ENCODE peak calls at places on chromosomes 13 and 19, in eight cellular contexts. M, V, Z, B, O, A, E and R are unnamed samples.

GRCh38 chr19:43790587-43790986 is 9.8 kb upstream of the KCNN4 start:
- DNase-seq in M (no peak), V (no peak), Z (no peak), B (no peak), O (no peak), A (no peak), E (no peak), R (no peak)

GRCh38 chr19:19533826-19534225 is 4.2 kb upstream of the CILP2 start:
- DNase-seq in M (no peak), V (no peak), Z (no peak), B (no peak), O (no peak), A (no peak), E (no peak), R (no peak)

GRCh38 chr13:112510002-112510780 is 77.8 kb downstream of the TUBGCP3 start:
- DNase-seq in M (no peak), V (no peak), Z (peak; percentile 80), B (no peak), O (peak; percentile 52), A (peak; percentile 70), E (no peak), R (no peak)

GRCh38 chr13:20360835-20361412 is 128.8 kb upstream of the GJB6 start:
- DNase-seq in M (no peak), V (no peak), Z (no peak), B (no peak), O (peak; percentile 33), A (no peak), E (no peak), R (no peak)

GRCh38 chr19:1094978-1095701 is at the start of gene POLR2E:
- DNase-seq in M (peak; percentile 100), V (peak; percentile 96), Z (peak; percentile 99), B (peak; percentile 99), O (peak; percentile 98), A (peak; percentile 99), E (peak; percentile 99), R (peak; percentile 99)

GRCh38 chr19:19064811-19065745 is 1.3 kb downstream of the SLC25A42 start:
- DNase-seq in M (no peak), V (no peak), Z (peak; percentile 24), B (no peak), O (no peak), A (no peak), E (no peak), R (no peak)

GRCh38 chr13:53198017-53198416 is 169.4 kb downstream of the OLFM4 start:
- DNase-seq in M (no peak), V (no peak), Z (no peak), B (no peak), O (no peak), A (no peak), E (no peak), R (no peak)

GRCh38 chr13:41352935-41353801 is 42.1 kb downstream of the NAA16 start:
- DNase-seq in M (no peak), V (no peak), Z (peak; percentile 70), B (peak; percentile 54), O (peak; percentile 59), A (peak; percentile 51), E (no peak), R (no peak)

GRCh38 chr13:49288458-49288857 is 40.7 kb downstream of the CDADC1 start:
- DNase-seq in M (no peak), V (no peak), Z (no peak), B (no peak), O (no peak), A (no peak), E (no peak), R (no peak)

GRCh38 chr19:55472463-55472862 is 4.0 kb upstream of the ZNF628 start:
- DNase-seq in M (no peak), V (no peak), Z (peak; percentile 61), B (no peak), O (peak; percentile 76), A (no peak), E (no peak), R (no peak)

GRCh38 chr13:110312669-110313031 is 5.6 kb downstream of the COL4A2 start:
- DNase-seq in M (peak; percentile 84), V (no peak), Z (peak; percentile 88), B (no peak), O (peak; percentile 89), A (peak; percentile 85), E (peak; percentile 17), R (no peak)

GRCh38 chr19:6057651-6058365 is 52.5 kb downstream of the RFX2 start:
- DNase-seq in M (no peak), V (no peak), Z (no peak), B (no peak), O (no peak), A (no peak), E (peak; percentile 28), R (no peak)

GRCh38 chr13:27083183-27083582 is 88.4 kb downstream of the USP12 start:
- DNase-seq in M (no peak), V (no peak), Z (no peak), B (no peak), O (no peak), A (no peak), E (no peak), R (no peak)

GRCh38 chr13:48857576-48857975 is 118.1 kb upstream of the FNDC3A start:
- DNase-seq in M (no peak), V (no peak), Z (no peak), B (no peak), O (no peak), A (no peak), E (no peak), R (no peak)

GRCh38 chr13:114122591-114123211 is 9.7 kb downstream of the RASA3 start:
- DNase-seq in M (no peak), V (no peak), Z (no peak), B (no peak), O (no peak), A (no peak), E (no peak), R (no peak)

GRCh38 chr13:83881917-83882625 is at the start of gene SLITRK1:
- DNase-seq in M (no peak), V (no peak), Z (peak; percentile 59), B (no peak), O (peak; percentile 68), A (peak; percentile 80), E (no peak), R (no peak)

GRCh38 chr19:1042689-1043511 is 3.0 kb downstream of the ABCA7 start:
- DNase-seq in M (no peak), V (no peak), Z (peak; percentile 44), B (no peak), O (no peak), A (no peak), E (no peak), R (no peak)

GRCh38 chr19:11478167-11479089 is 2.4 kb downstream of the ELAVL3 start:
- DNase-seq in M (no peak), V (no peak), Z (no peak), B (no peak), O (no peak), A (no peak), E (no peak), R (no peak)

GRCh38 chr13:101749584-101749983 is 297.1 kb downstream of the ITGBL1 start:
- DNase-seq in M (no peak), V (no peak), Z (no peak), B (no peak), O (no peak), A (no peak), E (no peak), R (no peak)

GRCh38 chr13:44573790-44574465 is 2.2 kb downstream of the TSC22D1 start:
- DNase-seq in M (no peak), V (no peak), Z (peak; percentile 61), B (no peak), O (peak; percentile 62), A (peak; percentile 51), E (no peak), R (no peak)
- TF ChIP-seq CTCF in M (no peak), V (peak; percentile 21), Z (peak; percentile 40), B (no peak), O (peak; percentile 67), A (peak; percentile 38), E (no peak), R (peak; percentile 14)

GRCh38 chr13:31276386-31276785 is 76.6 kb downstream of the B3GLCT start:
- DNase-seq in M (no peak), V (no peak), Z (no peak), B (no peak), O (no peak), A (no peak), E (no peak), R (no peak)

GRCh38 chr13:31274345-31274870 is 74.6 kb downstream of the B3GLCT start:
- DNase-seq in M (no peak), V (no peak), Z (peak; percentile 46), B (no peak), O (no peak), A (no peak), E (no peak), R (no peak)

GRCh38 chr13:31282741-31283455 is 83.1 kb downstream of the B3GLCT start:
- DNase-seq in M (no peak), V (no peak), Z (no peak), B (no peak), O (no peak), A (no peak), E (no peak), R (no peak)

DNA sequence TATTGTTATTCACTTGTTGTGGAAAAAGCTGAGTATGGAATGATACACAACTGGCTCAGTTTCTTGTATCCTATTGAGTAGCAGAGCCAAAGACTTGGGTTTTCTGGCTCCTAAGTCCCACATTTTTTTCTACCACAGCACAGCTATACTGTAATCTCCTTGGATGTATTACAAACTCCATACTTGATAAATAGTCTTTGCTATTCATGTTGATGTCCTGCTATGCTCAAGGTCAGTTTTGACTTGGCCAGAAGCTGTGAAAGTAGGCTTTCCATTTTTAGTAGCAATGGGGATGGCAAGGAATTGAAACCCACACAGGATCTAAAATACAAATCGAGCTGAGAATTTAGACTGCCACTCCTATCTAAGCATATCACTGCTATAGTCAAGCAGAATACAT is 79.1 kb downstream of the B3GLCT start:
- DNase-seq in M (no peak), V (no peak), Z (no peak), B (no peak), O (no peak), A (no peak), E (no peak), R (no peak)
- TF ChIP-seq CTCF in M (no peak), V (no peak), Z (no peak), B (no peak), O (no peak), A (no peak), E (no peak), R (no peak)

GRCh38 chr19:33397536-33398360 is 24.2 kb downstream of the CEBPG start:
- DNase-seq in M (peak; percentile 60), V (no peak), Z (peak; percentile 34), B (no peak), O (no peak), A (no peak), E (no peak), R (peak; percentile 43)
- TF ChIP-seq CTCF in M (no peak), V (no peak), Z (no peak), B (no peak), O (peak; percentile 46), A (peak; percentile 33), E (no peak), R (no peak)

DNA sequence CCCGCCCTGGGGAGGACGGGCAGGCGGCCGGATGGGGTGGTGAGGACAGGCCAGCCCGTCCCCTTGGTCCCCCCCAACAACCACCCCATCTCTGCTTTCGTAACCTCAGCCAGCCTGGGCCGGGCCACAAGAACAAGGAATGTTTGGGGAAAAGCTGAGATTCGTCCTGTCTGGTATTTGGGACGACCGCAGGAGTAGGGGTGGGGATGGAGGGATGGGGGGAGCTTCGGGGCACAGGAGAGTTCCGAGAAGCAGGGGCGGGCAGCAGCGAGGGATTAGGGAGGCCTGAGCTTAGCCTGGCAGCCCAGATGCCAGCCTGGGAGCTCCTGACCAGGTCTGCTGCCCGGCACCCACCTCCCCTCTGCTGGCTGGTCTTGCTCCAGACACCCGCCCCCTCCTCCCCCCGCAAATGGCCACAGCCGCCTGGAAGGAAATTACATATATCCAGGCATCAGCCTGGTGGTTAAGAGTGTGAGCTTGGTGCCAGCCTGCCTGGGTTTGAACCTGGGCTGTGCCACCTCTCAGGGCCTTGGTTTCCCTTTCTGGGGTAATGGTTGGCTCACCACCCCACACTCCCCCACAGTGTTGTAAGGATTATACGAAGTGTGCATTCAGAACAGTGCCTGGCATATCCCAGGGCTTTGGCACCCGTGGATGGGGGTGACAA is at the start of gene PODNL1:
- DNase-seq in M (no peak), V (no peak), Z (peak; percentile 90), B (no peak), O (peak; percentile 62), A (peak; percentile 17), E (peak; percentile 83), R (no peak)
- TF ChIP-seq CTCF in M (no peak), V (no peak), Z (no peak), B (no peak), O (no peak), A (no peak), E (no peak), R (no peak)